ENCODE peak calls at places on chromosomes 5 and 9, in four cellular contexts. One of them, this sample, is unnamed.

GRCh38 chr5:78640622-78641021 is 8.0 kb downstream of the LHFPL2 start:
- DNase-seq in fibroblast of lung: peak
- DNase-seq in body of pancreas: no peak
- DNase-seq in spleen: no peak
- DNase-seq in this sample: no peak

GRCh38 chr9:70477907-70478480 is 63.5 kb upstream of the KLF9 start:
- DNase-seq in fibroblast of lung: no peak
- DNase-seq in body of pancreas: peak
- DNase-seq in spleen: no peak
- DNase-seq in this sample: no peak

GRCh38 chr5:59832577-59833301 is 60.8 kb downstream of the PDE4D start:
- DNase-seq in fibroblast of lung: no peak
- DNase-seq in body of pancreas: no peak
- DNase-seq in spleen: no peak
- DNase-seq in this sample: no peak

GRCh38 chr5:177482359-177482795 is 8.9 kb upstream of the DBN1 start:
- DNase-seq in fibroblast of lung: no peak
- DNase-seq in body of pancreas: no peak
- DNase-seq in spleen: peak
- DNase-seq in this sample: no peak

GRCh38 chr9:77569335-77569734 is 78.8 kb downstream of the GNA14 start:
- DNase-seq in fibroblast of lung: no peak
- DNase-seq in body of pancreas: no peak
- DNase-seq in spleen: no peak
- DNase-seq in this sample: no peak

GRCh38 chr9:93824386-93825294 is 130.5 kb downstream of the BARX1 start:
- DNase-seq in fibroblast of lung: no peak
- DNase-seq in body of pancreas: no peak
- DNase-seq in spleen: peak
- DNase-seq in this sample: no peak

GRCh38 chr5:39520232-39520572 is 95.4 kb upstream of the DAB2 start:
- DNase-seq in fibroblast of lung: peak
- DNase-seq in body of pancreas: no peak
- DNase-seq in spleen: no peak
- DNase-seq in this sample: no peak

GRCh38 chr5:62143268-62144229 is 162.5 kb upstream of the KIF2A start:
- DNase-seq in fibroblast of lung: peak
- DNase-seq in body of pancreas: no peak
- DNase-seq in spleen: no peak
- DNase-seq in this sample: no peak

GRCh38 chr9:88663766-88664419 is 128.9 kb downstream of the NXNL2 start:
- DNase-seq in fibroblast of lung: peak
- DNase-seq in body of pancreas: no peak
- DNase-seq in spleen: no peak
- DNase-seq in this sample: no peak

GRCh38 chr5:141816598-141817399 is 61.4 kb downstream of the PCDH1 start:
- DNase-seq in fibroblast of lung: no peak
- DNase-seq in body of pancreas: no peak
- DNase-seq in spleen: peak
- DNase-seq in this sample: no peak

GRCh38 chr5:142719836-142720330 is 34.0 kb upstream of the FGF1 start:
- DNase-seq in fibroblast of lung: no peak
- DNase-seq in body of pancreas: no peak
- DNase-seq in spleen: no peak
- DNase-seq in this sample: no peak

GRCh38 chr5:142866563-142867275 is 96.5 kb downstream of the ARHGAP26 start:
- DNase-seq in fibroblast of lung: peak
- DNase-seq in body of pancreas: peak
- DNase-seq in spleen: no peak
- DNase-seq in this sample: peak

GRCh38 chr5:148559461-148559860 is 94.9 kb downstream of the HTR4 start:
- DNase-seq in fibroblast of lung: no peak
- DNase-seq in body of pancreas: peak
- DNase-seq in spleen: no peak
- DNase-seq in this sample: peak

GRCh38 chr5:145848854-145849253 is 13.7 kb upstream of the PRELID2 start:
- DNase-seq in fibroblast of lung: peak
- DNase-seq in body of pancreas: no peak
- DNase-seq in spleen: no peak
- DNase-seq in this sample: no peak

GRCh38 chr5:150447188-150447587 is 2.4 kb downstream of the RPS14 start:
- DNase-seq in fibroblast of lung: no peak
- DNase-seq in body of pancreas: no peak
- DNase-seq in spleen: no peak
- DNase-seq in this sample: no peak

GRCh38 chr5:137148128-137148527 is 351.0 kb downstream of the SPOCK1 start:
- DNase-seq in fibroblast of lung: peak
- DNase-seq in body of pancreas: no peak
- DNase-seq in spleen: no peak
- DNase-seq in this sample: no peak

GRCh38 chr5:135822959-135823358 is 11.5 kb upstream of the SLC25A48 start:
- DNase-seq in fibroblast of lung: no peak
- DNase-seq in body of pancreas: no peak
- DNase-seq in spleen: no peak
- DNase-seq in this sample: no peak

GRCh38 chr5:54615381-54615780 is 97.8 kb downstream of the SNX18 start:
- DNase-seq in fibroblast of lung: no peak
- DNase-seq in body of pancreas: no peak
- DNase-seq in spleen: no peak
- DNase-seq in this sample: no peak

GRCh38 chr9:137311171-137311970 is 9.3 kb upstream of the NRARP start:
- DNase-seq in fibroblast of lung: no peak
- DNase-seq in body of pancreas: peak
- DNase-seq in spleen: peak
- DNase-seq in this sample: peak

GRCh38 chr9:128632066-128632465 is 24.6 kb downstream of the DYNC2I2 start:
- DNase-seq in fibroblast of lung: no peak
- DNase-seq in body of pancreas: no peak
- DNase-seq in spleen: peak
- DNase-seq in this sample: no peak

GRCh38 chr9:114174876-114175771 is 19.8 kb downstream of the COL27A1 start:
- DNase-seq in fibroblast of lung: peak
- DNase-seq in body of pancreas: peak
- DNase-seq in spleen: peak
- DNase-seq in this sample: peak

GRCh38 chr5:56286015-56286992 is 53.2 kb upstream of the ANKRD55 start:
- DNase-seq in fibroblast of lung: no peak
- DNase-seq in body of pancreas: no peak
- DNase-seq in spleen: no peak
- DNase-seq in this sample: no peak

GRCh38 chr9:130770679-130771442 is 64.2 kb upstream of the ABL1 start:
- DNase-seq in fibroblast of lung: peak
- DNase-seq in body of pancreas: no peak
- DNase-seq in spleen: no peak
- DNase-seq in this sample: no peak

GRCh38 chr5:56648460-56649034 is 166.8 kb upstream of the MAP3K1 start:
- DNase-seq in fibroblast of lung: no peak
- DNase-seq in body of pancreas: no peak
- DNase-seq in spleen: no peak
- DNase-seq in this sample: no peak

GRCh38 chr9:18256574-18256973 is 217.4 kb upstream of the ADAMTSL1 start:
- DNase-seq in fibroblast of lung: no peak
- DNase-seq in body of pancreas: no peak
- DNase-seq in spleen: no peak
- DNase-seq in this sample: peak

GRCh38 chr5:147509041-147509709 is 693 bp downstream of the DPYSL3 start:
- DNase-seq in fibroblast of lung: peak
- DNase-seq in body of pancreas: no peak
- DNase-seq in spleen: peak
- DNase-seq in this sample: peak

GRCh38 chr5:58037899-58038298 is 422.0 kb downstream of the PLK2 start:
- DNase-seq in fibroblast of lung: no peak
- DNase-seq in body of pancreas: no peak
- DNase-seq in spleen: no peak
- DNase-seq in this sample: no peak

GRCh38 chr5:111719773-111720172 is 37.2 kb downstream of the NREP start:
- DNase-seq in fibroblast of lung: peak
- DNase-seq in body of pancreas: no peak
- DNase-seq in spleen: no peak
- DNase-seq in this sample: no peak
- H3K27ac ChIP-seq in fibroblast of lung: no peak
- H3K27ac ChIP-seq in body of pancreas: no peak
- H3K27ac ChIP-seq in spleen: no peak
- H3K27ac ChIP-seq in this sample: no peak

GRCh38 chr5:53337827-53338226 is 142.6 kb upstream of the FST start:
- DNase-seq in fibroblast of lung: no peak
- DNase-seq in body of pancreas: no peak
- DNase-seq in spleen: no peak
- DNase-seq in this sample: no peak

GRCh38 chr5:53333160-53333559 is 147.3 kb upstream of the FST start:
- DNase-seq in fibroblast of lung: peak
- DNase-seq in body of pancreas: no peak
- DNase-seq in spleen: no peak
- DNase-seq in this sample: no peak

GRCh38 chr5:53335115-53335514 is 145.3 kb upstream of the FST start:
- DNase-seq in fibroblast of lung: no peak
- DNase-seq in body of pancreas: no peak
- DNase-seq in spleen: no peak
- DNase-seq in this sample: no peak

GRCh38 chr5:53331463-53331862 is 149.0 kb upstream of the FST start:
- DNase-seq in fibroblast of lung: peak
- DNase-seq in body of pancreas: no peak
- DNase-seq in spleen: no peak
- DNase-seq in this sample: no peak

GRCh38 chr5:53334431-53334941 is 145.9 kb upstream of the FST start:
- DNase-seq in fibroblast of lung: peak
- DNase-seq in body of pancreas: no peak
- DNase-seq in spleen: no peak
- DNase-seq in this sample: no peak
- H3K27ac ChIP-seq in fibroblast of lung: peak
- H3K27ac ChIP-seq in body of pancreas: no peak
- H3K27ac ChIP-seq in spleen: no peak
- H3K27ac ChIP-seq in this sample: no peak

GRCh38 chr9:104091028-104091590 is 3.0 kb upstream of the SMC2 start:
- DNase-seq in fibroblast of lung: no peak
- DNase-seq in body of pancreas: no peak
- DNase-seq in spleen: no peak
- DNase-seq in this sample: peak

GRCh38 chr9:104091708-104092107 is 2.4 kb upstream of the SMC2 start:
- DNase-seq in fibroblast of lung: peak
- DNase-seq in body of pancreas: peak
- DNase-seq in spleen: no peak
- DNase-seq in this sample: peak

GRCh38 chr9:104092192-104092591 is 1.9 kb upstream of the SMC2 start:
- DNase-seq in fibroblast of lung: no peak
- DNase-seq in body of pancreas: no peak
- DNase-seq in spleen: no peak
- DNase-seq in this sample: no peak

GRCh38 chr9:104088416-104088815 is 5.7 kb upstream of the SMC2 start:
- DNase-seq in fibroblast of lung: no peak
- DNase-seq in body of pancreas: no peak
- DNase-seq in spleen: no peak
- DNase-seq in this sample: no peak

DNA sequence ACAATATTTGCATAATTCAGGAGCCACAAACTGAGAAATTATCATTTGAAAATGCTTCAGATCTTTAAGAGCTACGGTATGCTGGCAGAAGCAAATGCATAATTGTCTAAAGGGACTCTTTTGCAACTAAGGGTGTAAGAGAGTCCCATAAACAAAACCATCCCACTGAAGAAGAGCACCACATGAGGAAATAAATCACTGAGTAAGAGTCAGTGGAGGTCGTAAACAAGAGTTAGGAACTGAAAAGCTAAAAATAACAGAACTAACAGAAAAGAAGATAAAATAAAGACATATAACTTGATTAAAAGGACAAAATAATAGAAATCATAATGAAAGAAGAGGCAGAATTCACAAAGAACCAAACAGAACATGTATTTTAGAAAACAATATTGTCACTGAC is 3.5 kb upstream of the SMC2 start:
- DNase-seq in fibroblast of lung: no peak
- DNase-seq in body of pancreas: no peak
- DNase-seq in spleen: no peak
- DNase-seq in this sample: no peak
- H3K27ac ChIP-seq in fibroblast of lung: peak
- H3K27ac ChIP-seq in body of pancreas: no peak
- H3K27ac ChIP-seq in spleen: no peak
- H3K27ac ChIP-seq in this sample: peak

GRCh38 chr9:135093911-135094584 is 6.6 kb downstream of the OLFM1 start:
- DNase-seq in fibroblast of lung: no peak
- DNase-seq in body of pancreas: no peak
- DNase-seq in spleen: no peak
- DNase-seq in this sample: no peak

GRCh38 chr9:135091545-135091944 is 4.1 kb downstream of the OLFM1 start:
- DNase-seq in fibroblast of lung: no peak
- DNase-seq in body of pancreas: no peak
- DNase-seq in spleen: no peak
- DNase-seq in this sample: no peak

GRCh38 chr9:135090547-135090946 is 3.1 kb downstream of the OLFM1 start:
- DNase-seq in fibroblast of lung: no peak
- DNase-seq in body of pancreas: no peak
- DNase-seq in spleen: no peak
- DNase-seq in this sample: no peak

GRCh38 chr9:135095470-135096407 is 8.3 kb downstream of the OLFM1 start:
- DNase-seq in fibroblast of lung: no peak
- DNase-seq in body of pancreas: no peak
- DNase-seq in spleen: no peak
- DNase-seq in this sample: no peak

GRCh38 chr9:135093111-135093510 is 5.6 kb downstream of the OLFM1 start:
- DNase-seq in fibroblast of lung: no peak
- DNase-seq in body of pancreas: no peak
- DNase-seq in spleen: no peak
- DNase-seq in this sample: no peak
- H3K27ac ChIP-seq in fibroblast of lung: no peak
- H3K27ac ChIP-seq in body of pancreas: no peak
- H3K27ac ChIP-seq in spleen: no peak
- H3K27ac ChIP-seq in this sample: no peak

DNA sequence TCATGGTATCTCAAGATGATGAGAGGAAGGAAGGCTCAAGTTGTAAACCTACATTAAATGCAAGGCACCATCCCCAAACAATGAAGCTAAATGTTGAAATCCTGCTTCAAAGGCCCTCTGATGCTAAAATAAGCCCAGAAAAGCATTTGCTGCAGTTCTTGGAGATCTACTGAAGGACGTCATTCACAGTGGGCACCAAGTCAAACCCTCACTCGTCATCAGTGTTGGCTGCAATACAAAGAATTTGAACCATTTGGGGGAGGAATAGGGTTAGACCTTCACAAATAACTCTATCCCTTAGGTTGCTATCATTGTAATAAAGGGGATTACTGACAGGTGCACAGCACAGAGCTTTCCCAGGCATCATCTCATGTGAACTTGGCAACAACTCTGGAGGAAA is 9.3 kb upstream of the MEGF9 start:
- DNase-seq in fibroblast of lung: peak
- DNase-seq in body of pancreas: no peak
- DNase-seq in spleen: no peak
- DNase-seq in this sample: no peak
- H3K27ac ChIP-seq in fibroblast of lung: no peak
- H3K27ac ChIP-seq in body of pancreas: no peak
- H3K27ac ChIP-seq in spleen: no peak
- H3K27ac ChIP-seq in this sample: no peak

GRCh38 chr5:139459451-139459934 is 3.0 kb downstream of the ECSCR start:
- DNase-seq in fibroblast of lung: peak
- DNase-seq in body of pancreas: no peak
- DNase-seq in spleen: peak
- DNase-seq in this sample: no peak
- H3K27ac ChIP-seq in fibroblast of lung: no peak
- H3K27ac ChIP-seq in body of pancreas: peak
- H3K27ac ChIP-seq in spleen: peak
- H3K27ac ChIP-seq in this sample: peak

This sample was measured in colonic mucosa.